ENCODE peak calls at places on chromosome X, in nine cellular contexts. L is COR-L47; S is D341Med; D is stimulated activated naive CD4-positive, alpha-beta T cell treated with Interleukin-2 at 50 U/mL for 16 hours; J is RWPE1; A is psoas muscle; V is non-pigmented ciliary epithelial cell; K is Daoy; O is CD4-positive, alpha-beta T cell. U is an unnamed sample.

GRCh38 chrX:150352114-150352513 is 11.0 kb upstream of the MAMLD1 start:
- DNase-seq in L (no peak), S (no peak), D (no peak), J (no peak), A (no peak), V (no peak), K (peak), O (no peak), U (no peak)

GRCh38 chrX:109793191-109793590 is 60.1 kb upstream of the ACSL4 start:
- DNase-seq in L (no peak), S (no peak), D (no peak), J (peak), A (no peak), V (no peak), K (peak), O (no peak), U (no peak)

GRCh38 chrX:120205816-120206753 is 44.5 kb upstream of the ZBTB33 start:
- DNase-seq in L (no peak), S (no peak), D (no peak), J (no peak), A (no peak), V (no peak), K (no peak), O (no peak), U (no peak)

GRCh38 chrX:110123331-110123782 is 120.4 kb downstream of the TMEM164 start:
- DNase-seq in L (no peak), S (no peak), D (no peak), J (no peak), A (no peak), V (no peak), K (no peak), O (no peak), U (peak)

GRCh38 chrX:104370089-104370488 is 115.4 kb upstream of the ESX1 start:
- DNase-seq in L (no peak), S (no peak), D (no peak), J (peak), A (no peak), V (no peak), K (peak), O (no peak), U (peak)

GRCh38 chrX:50000937-50001542 is 78.6 kb downstream of the CLCN5 start:
- DNase-seq in L (no peak), S (no peak), D (no peak), J (no peak), A (no peak), V (no peak), K (no peak), O (no peak), U (no peak)

GRCh38 chrX:56107320-56107719 is 124.8 kb upstream of the KLF8 start:
- DNase-seq in L (no peak), S (no peak), D (no peak), J (no peak), A (no peak), V (no peak), K (no peak), O (no peak), U (no peak)

GRCh38 chrX:56429581-56429980 is 133.8 kb upstream of the UBQLN2 start:
- DNase-seq in L (no peak), S (no peak), D (no peak), J (no peak), A (no peak), V (no peak), K (no peak), O (no peak), U (no peak)

GRCh38 chrX:23953908-23954269 is 46.1 kb downstream of the CXorf58 start:
- DNase-seq in L (no peak), S (no peak), D (no peak), J (no peak), A (no peak), V (no peak), K (no peak), O (no peak), U (no peak)

GRCh38 chrX:110167952-110168451 is 149.9 kb downstream of the AMMECR1 start:
- DNase-seq in L (no peak), S (peak), D (peak), J (no peak), A (peak), V (no peak), K (peak), O (peak), U (peak)

GRCh38 chrX:118655561-118656246 is 71.7 kb upstream of the IL13RA1 start:
- DNase-seq in L (no peak), S (no peak), D (no peak), J (no peak), A (no peak), V (no peak), K (peak), O (no peak), U (no peak)

U was measured in cardiac muscle cell.